ENCODE peak calls at places on chromosomes 5 and 9, in ten cellular contexts. B is NCI-H1105; E is Calu3; P is H9; K is stimulated activated CD8-positive, alpha-beta memory T cell treated with anti-CD3 and anti-CD28 coated beads, Interleukin-12 subunit alpha, Interleukin-12 subunit beta, amount 100 ng/mL, for 1 hour; Y is NCI-H345; Z is body of pancreas; C is WTC11; T is heart right ventricle; O is glomerular endothelial cell. N is an unnamed sample.
A peak's percentile ranks its signal among the peaks of the same experiment; 100 is the strongest.

GRCh38 chr9:91302831-91303230 is 58.9 kb downstream of the AUH start:
- DNase-seq in B (no peak), E (no peak), P (no peak), K (no peak), Y (no peak), Z (no peak), C (no peak), T (no peak), O (peak; percentile 64), N (no peak)

GRCh38 chr5:77784735-77785134 is 8.6 kb upstream of the TBCA start:
- DNase-seq in B (no peak), E (no peak), P (no peak), K (no peak), Y (no peak), Z (no peak), C (no peak), T (no peak), O (no peak), N (no peak)

GRCh38 chr5:6446042-6446441 is 2.6 kb upstream of the UBE2QL1 start:
- DNase-seq in B (no peak), E (no peak), P (no peak), K (no peak), Y (no peak), Z (no peak), C (no peak), T (no peak), O (no peak), N (no peak)

GRCh38 chr5:121199238-121199999 is 652.3 kb upstream of the FTMT start:
- DNase-seq in B (no peak), E (no peak), P (no peak), K (no peak), Y (no peak), Z (no peak), C (no peak), T (no peak), O (no peak), N (no peak)

GRCh38 chr9:104264431-104264830 is 170.3 kb downstream of the SMC2 start:
- DNase-seq in B (no peak), E (no peak), P (no peak), K (no peak), Y (no peak), Z (no peak), C (no peak), T (no peak), O (no peak), N (no peak)

GRCh38 chr5:16593013-16593412 is 23.8 kb downstream of the RETREG1 start:
- DNase-seq in B (no peak), E (no peak), P (no peak), K (no peak), Y (peak; percentile 21), Z (no peak), C (no peak), T (no peak), O (no peak), N (no peak)

GRCh38 chr9:214488-215448 is at the start of gene DOCK8:
- DNase-seq in B (peak; percentile 62), E (peak; percentile 64), P (peak; percentile 83), K (peak; percentile 24), Y (peak; percentile 21), Z (peak; percentile 82), C (peak; percentile 90), T (peak; percentile 70), O (no peak), N (peak; percentile 55)

GRCh38 chr5:75466317-75466716 is 45.1 kb downstream of the CERT1 start:
- DNase-seq in B (no peak), E (no peak), P (no peak), K (no peak), Y (no peak), Z (no peak), C (no peak), T (no peak), O (no peak), N (no peak)

GRCh38 chr9:18437315-18438200 is 36.4 kb upstream of the ADAMTSL1 start:
- DNase-seq in B (peak; percentile 13), E (no peak), P (no peak), K (no peak), Y (no peak), Z (peak; percentile 33), C (no peak), T (peak; percentile 62), O (no peak), N (no peak)

GRCh38 chr9:85453850-85454249 is 287.9 kb downstream of the AGTPBP1 start:
- DNase-seq in B (no peak), E (no peak), P (no peak), K (no peak), Y (no peak), Z (no peak), C (no peak), T (no peak), O (no peak), N (no peak)

GRCh38 chr9:131307974-131308373 is 18.5 kb downstream of the PLPP7 start:
- DNase-seq in B (no peak), E (no peak), P (no peak), K (no peak), Y (no peak), Z (no peak), C (no peak), T (no peak), O (no peak), N (no peak)

GRCh38 chr9:107049046-107049824 is 186.3 kb downstream of the ZNF462 start:
- DNase-seq in B (no peak), E (no peak), P (peak; percentile 36), K (no peak), Y (no peak), Z (no peak), C (no peak), T (no peak), O (no peak), N (no peak)

GRCh38 chr5:35339006-35339405 is 108.7 kb upstream of the PRLR start:
- DNase-seq in B (no peak), E (no peak), P (no peak), K (no peak), Y (no peak), Z (no peak), C (no peak), T (no peak), O (no peak), N (no peak)

GRCh38 chr9:117720987-117721386 is 16.8 kb downstream of the TLR4 start:
- DNase-seq in B (no peak), E (no peak), P (no peak), K (no peak), Y (no peak), Z (no peak), C (no peak), T (no peak), O (no peak), N (no peak)

GRCh38 chr5:62112689-62113220 is 193.3 kb upstream of the KIF2A start:
- DNase-seq in B (no peak), E (no peak), P (no peak), K (no peak), Y (no peak), Z (no peak), C (no peak), T (no peak), O (no peak), N (no peak)

GRCh38 chr9:82670726-82671125 is 392.2 kb downstream of the RASEF start:
- DNase-seq in B (no peak), E (no peak), P (no peak), K (no peak), Y (no peak), Z (no peak), C (no peak), T (no peak), O (no peak), N (no peak)

GRCh38 chr5:175693746-175694145 is 35.9 kb downstream of the HRH2 start:
- DNase-seq in B (no peak), E (no peak), P (no peak), K (no peak), Y (no peak), Z (no peak), C (no peak), T (no peak), O (no peak), N (no peak)

GRCh38 chr9:108168451-108168850 is 678.9 kb upstream of the KLF4 start:
- DNase-seq in B (no peak), E (no peak), P (no peak), K (no peak), Y (no peak), Z (no peak), C (no peak), T (no peak), O (no peak), N (no peak)

GRCh38 chr5:10334830-10335229 is 18.7 kb upstream of the MARCHF6 start:
- DNase-seq in B (no peak), E (no peak), P (no peak), K (no peak), Y (no peak), Z (no peak), C (no peak), T (no peak), O (no peak), N (no peak)

GRCh38 chr5:150372626-150373025 is 15.1 kb downstream of the TCOF1 start:
- DNase-seq in B (no peak), E (no peak), P (no peak), K (no peak), Y (no peak), Z (no peak), C (no peak), T (no peak), O (no peak), N (no peak)

GRCh38 chr5:177593511-177593910 is 1.5 kb downstream of the TMED9 start:
- DNase-seq in B (no peak), E (no peak), P (no peak), K (no peak), Y (no peak), Z (no peak), C (no peak), T (no peak), O (no peak), N (no peak)

GRCh38 chr5:39928709-39929108 is 503.9 kb upstream of the DAB2 start:
- DNase-seq in B (no peak), E (no peak), P (no peak), K (no peak), Y (no peak), Z (no peak), C (no peak), T (no peak), O (no peak), N (no peak)

GRCh38 chr9:37471942-37472679 is 6.9 kb upstream of the ZBTB5 start:
- DNase-seq in B (no peak), E (no peak), P (peak; percentile 64), K (no peak), Y (no peak), Z (no peak), C (no peak), T (no peak), O (peak; percentile 90), N (peak; percentile 35)

GRCh38 chr5:92559743-92560142 is 1021.3 kb downstream of the NR2F1-AS1 start:
- DNase-seq in B (no peak), E (no peak), P (no peak), K (no peak), Y (peak; percentile 10), Z (no peak), C (no peak), T (no peak), O (no peak), N (no peak)

GRCh38 chr5:135880278-135880677 is 15.4 kb downstream of the IL9 start:
- DNase-seq in B (no peak), E (peak; percentile 67), P (peak; percentile 80), K (no peak), Y (no peak), Z (no peak), C (peak; percentile 72), T (no peak), O (no peak), N (no peak)

GRCh38 chr5:128258387-128258786 is 174.8 kb downstream of the SLC12A2 start:
- DNase-seq in B (no peak), E (no peak), P (no peak), K (no peak), Y (no peak), Z (no peak), C (no peak), T (no peak), O (no peak), N (no peak)

GRCh38 chr5:143229896-143230675 is 173.4 kb downstream of the NR3C1 start:
- DNase-seq in B (no peak), E (peak; percentile 38), P (no peak), K (no peak), Y (peak; percentile 24), Z (no peak), C (no peak), T (no peak), O (no peak), N (no peak)

GRCh38 chr9:83153030-83153429 is 90.1 kb upstream of the RASEF start:
- DNase-seq in B (no peak), E (no peak), P (no peak), K (no peak), Y (no peak), Z (no peak), C (no peak), T (no peak), O (no peak), N (no peak)